ENCODE peak calls at places on chromosomes 5 and 9, in seven cellular contexts. S is GM10248, G is Calu3, W is sigmoid colon, T is GM20000, J is RCC 7860, R is epithelial cell of esophagus. V is an unnamed sample.

GRCh38 chr5:119328753-119329602 is 26.8 kb upstream of the TNFAIP8 start:
- DNase-seq in S (no peak), G (no peak), W (no peak), T (no peak), J (no peak), R (no peak), V (no peak)

GRCh38 chr5:180717989-180718388 is 21.9 kb downstream of the OR2Y1 start:
- DNase-seq in S (no peak), G (no peak), W (no peak), T (no peak), J (no peak), R (no peak), V (no peak)

GRCh38 chr5:24598926-24599325 is 45.9 kb downstream of the CDH10 start:
- DNase-seq in S (no peak), G (no peak), W (no peak), T (no peak), J (no peak), R (no peak), V (no peak)

GRCh38 chr5:127373858-127374491 is 83.4 kb downstream of the MEGF10 start:
- DNase-seq in S (no peak), G (no peak), W (no peak), T (no peak), J (no peak), R (no peak), V (no peak)

GRCh38 chr9:124284237-124284831 is 26.6 kb downstream of the NEK6 start:
- DNase-seq in S (no peak), G (no peak), W (no peak), T (no peak), J (peak), R (no peak), V (no peak)

GRCh38 chr5:156838966-156839365 is 11.1 kb upstream of the PPP1R2B start:
- DNase-seq in S (no peak), G (no peak), W (no peak), T (no peak), J (no peak), R (no peak), V (no peak)

GRCh38 chr9:107127608-107128007 is 155.5 kb upstream of the RAD23B start:
- DNase-seq in S (no peak), G (no peak), W (no peak), T (no peak), J (no peak), R (no peak), V (no peak)

GRCh38 chr5:176994460-176995121 is 12.0 kb downstream of the UIMC1 start:
- DNase-seq in S (peak), G (no peak), W (no peak), T (peak), J (no peak), R (peak), V (peak)

GRCh38 chr5:142924135-142924883 is 154.1 kb downstream of the ARHGAP26 start:
- DNase-seq in S (peak), G (no peak), W (no peak), T (peak), J (no peak), R (no peak), V (no peak)